ENCODE peak calls at places on chromosomes 11 and 22, in ten cellular contexts. O, T, E, G, R, C, P, Y, D and N are unnamed samples.

GRCh38 chr22:43862882-43863202 is 529 bp upstream of the SULT4A1 start:
- DNase-seq in Y (no peak), T (no peak), C (no peak), G (no peak), P (no peak), O (no peak), R (no peak), E (no peak), D (no peak), N (no peak)

GRCh38 chr11:126840975-126841374 is 159.6 kb downstream of the KIRREL3 start:
- DNase-seq in T (no peak), Y (no peak), C (no peak), R (no peak), D (no peak), O (no peak), E (no peak), P (no peak), G (no peak), N (no peak)

GRCh38 chr22:50473088-50473487 is 1.7 kb downstream of the SBF1 start:
- DNase-seq in C (no peak), T (no peak), G (peak; percentile 29), Y (peak; percentile 55), R (no peak), O (no peak), D (peak; percentile 34), E (peak; percentile 11), P (no peak), N (no peak)

GRCh38 chr22:32583921-32584335 is 109.3 kb downstream of the FBXO7 start:
- DNase-seq in P (no peak), T (no peak), R (no peak), C (no peak), O (no peak), Y (no peak), G (no peak), E (no peak), D (no peak), N (no peak)

GRCh38 chr11:31798057-31799035 is 12.8 kb downstream of the PAX6 start:
- DNase-seq in C (no peak), R (no peak), D (no peak), O (peak; percentile 42), G (no peak), E (no peak), T (no peak), Y (no peak), P (no peak), N (peak; percentile 71)

GRCh38 chr11:11706022-11706421 is 84.2 kb upstream of the GALNT18 start:
- DNase-seq in C (no peak), P (no peak), T (no peak), D (no peak), E (no peak), O (no peak), R (no peak), Y (no peak), G (no peak), N (no peak)

GRCh38 chr22:27820896-27821866 is 19.6 kb upstream of the MN1 start:
- DNase-seq in T (peak; percentile 33), E (no peak), C (no peak), G (peak; percentile 88), Y (no peak), D (no peak), O (peak; percentile 48), R (no peak), P (no peak), N (no peak)

GRCh38 chr11:10460611-10461275 is 5.7 kb downstream of the AMPD3 start:
- DNase-seq in Y (no peak), C (no peak), D (no peak), G (no peak), P (no peak), O (no peak), T (no peak), E (no peak), R (no peak), N (no peak)

GRCh38 chr11:58924230-58924629 is 15.1 kb upstream of the GLYATL1 start:
- DNase-seq in G (no peak), R (no peak), Y (no peak), T (no peak), P (no peak), C (no peak), D (no peak), O (no peak), E (no peak), N (no peak)

GRCh38 chr11:67119577-67120391 is 721 bp downstream of the KDM2A start:
- DNase-seq in D (peak; percentile 63), C (no peak), P (no peak), R (peak; percentile 66), G (peak; percentile 76), Y (peak; percentile 31), T (peak; percentile 46), O (no peak), E (peak; percentile 23), N (peak; percentile 78)

GRCh38 chr11:45927332-45927683 is 4.9 kb downstream of the LARGE2 start:
- DNase-seq in P (no peak), E (no peak), G (no peak), Y (no peak), O (peak; percentile 40), D (no peak), T (peak; percentile 9), C (no peak), R (peak; percentile 60), N (peak; percentile 62)

GRCh38 chr22:23026777-23027176 is 43.5 kb upstream of the GNAZ start:
- DNase-seq in R (no peak), P (no peak), Y (no peak), T (no peak), E (no peak), G (no peak), D (no peak), C (no peak), O (no peak), N (no peak)

GRCh38 chr11:112961146-112961668 is at the start of gene NCAM1:
- DNase-seq in E (peak; percentile 85), O (peak; percentile 86), Y (no peak), T (peak; percentile 38), P (peak; percentile 85), G (peak; percentile 95), D (peak; percentile 13), C (peak; percentile 39), R (no peak), N (peak; percentile 59)

GRCh38 chr11:3157381-3158130 is 7.6 kb downstream of the OSBPL5 start:
- DNase-seq in Y (no peak), C (no peak), R (peak; percentile 67), G (peak; percentile 41), O (peak; percentile 67), T (no peak), D (no peak), P (no peak), E (peak; percentile 22), N (peak; percentile 54)

GRCh38 chr22:26395926-26396325 is 33.1 kb upstream of the ASPHD2 start:
- DNase-seq in R (no peak), D (no peak), T (no peak), O (no peak), G (no peak), Y (no peak), P (no peak), C (no peak), E (no peak), N (no peak)

GRCh38 chr11:114058026-114058706 is 1.3 kb upstream of the ZBTB16 start:
- DNase-seq in T (peak; percentile 33), E (peak; percentile 21), P (no peak), C (peak; percentile 71), G (peak; percentile 71), R (peak; percentile 80), Y (no peak), D (no peak), O (no peak), N (peak; percentile 89)

GRCh38 chr11:19595840-19596751 is 116.5 kb upstream of the NAV2 start:
- DNase-seq in Y (no peak), C (no peak), G (peak; percentile 90), P (peak; percentile 87), T (no peak), D (no peak), O (peak; percentile 77), R (peak; percentile 95), E (peak; percentile 54), N (peak; percentile 93)

GRCh38 chr11:120399312-120399711 is 63.1 kb downstream of the ARHGEF12 start:
- DNase-seq in G (no peak), R (no peak), C (no peak), D (no peak), O (no peak), E (no peak), P (no peak), T (no peak), Y (no peak), N (no peak)

DNA sequence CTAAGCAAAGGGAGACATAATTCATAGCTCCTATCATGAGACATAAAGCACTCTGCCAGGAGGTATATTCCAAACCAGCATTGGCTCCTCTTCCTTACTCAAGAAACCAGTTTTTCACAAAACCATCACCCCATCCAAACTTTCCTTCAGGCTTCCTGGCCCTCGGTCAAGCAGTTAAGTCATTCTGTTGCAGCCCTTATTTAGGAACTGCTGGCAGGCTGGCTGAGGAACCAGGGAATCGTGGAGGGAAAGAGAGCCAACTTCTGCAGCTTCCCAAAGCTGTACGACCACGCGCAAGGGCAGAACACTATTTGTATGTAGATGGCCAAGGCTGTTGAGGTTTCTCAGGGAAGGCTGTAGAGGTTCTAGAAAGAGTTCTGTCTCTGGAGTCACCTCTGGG is 669 bp downstream of the IFT46 start:
- DNase-seq in P (no peak), Y (no peak), D (no peak), E (peak; percentile 19), G (peak; percentile 80), R (peak; percentile 78), O (no peak), C (no peak), T (no peak), N (peak; percentile 77)
- H3K27ac ChIP-seq in P (peak overlapping the region; percentile 85), Y (no peak overlapping the region), D (no peak overlapping the region), E (no peak overlapping the region), G (peak overlapping the region; percentile 73), R (peak overlapping the region; percentile 87), O (peak overlapping the region; percentile 85), C (no peak overlapping the region), T (no peak overlapping the region), N (peak overlapping the region; percentile 71)

GRCh38 chr22:17475318-17476212 is 87.7 kb upstream of the SLC25A18 start:
- DNase-seq in O (no peak), P (no peak), Y (no peak), E (no peak), D (no peak), C (no peak), T (no peak), R (no peak), G (no peak), N (no peak)
- H3K4me1 ChIP-seq in O (peaks cover 5% of the 10 kb centered on the region), P (no peaks in the 10 kb centered on the region), Y (no peaks in the 10 kb centered on the region), E (peaks cover 35% of the 10 kb centered on the region), D (no peaks in the 10 kb centered on the region), C (peaks cover 8% of the 10 kb centered on the region), T (no peaks in the 10 kb centered on the region), R (no peaks in the 10 kb centered on the region), G (peaks cover 3% of the 10 kb centered on the region), N (no peaks in the 10 kb centered on the region)

DNA sequence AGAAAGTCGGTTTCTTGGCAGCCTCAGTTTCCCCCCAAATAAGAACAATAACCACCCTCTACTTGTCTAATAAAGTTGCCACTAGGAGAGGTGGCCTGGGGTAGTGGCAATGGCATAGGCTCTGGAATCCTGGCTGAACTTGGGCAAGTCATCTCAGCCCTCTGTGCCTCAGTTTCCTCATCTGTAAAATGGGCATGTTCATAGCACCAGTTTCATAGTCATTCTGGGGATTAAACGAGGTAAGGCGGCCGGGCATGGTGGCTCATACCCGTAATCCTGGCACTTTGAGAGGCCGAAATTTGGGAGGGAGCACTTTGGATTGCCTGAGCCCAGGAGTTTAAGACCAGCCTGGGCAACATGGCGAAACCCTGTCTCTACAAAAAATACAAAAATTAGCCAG is 63.0 kb downstream of the SGSM1 start:
- DNase-seq in C (no peak), Y (no peak), T (no peak), O (no peak), E (no peak), G (no peak), P (no peak), D (no peak), R (no peak), N (no peak)
- H3K27me3 ChIP-seq in C (no peaks in the 10 kb centered on the region), Y (no peaks in the 10 kb centered on the region), T (no peaks in the 10 kb centered on the region), O (no peaks in the 10 kb centered on the region), E (no peaks in the 10 kb centered on the region), G (no peaks in the 10 kb centered on the region), P (no peaks in the 10 kb centered on the region), D (no peaks in the 10 kb centered on the region), R (no peaks in the 10 kb centered on the region), N (no peaks in the 10 kb centered on the region)

GRCh38 chr11:63586451-63587166 is 23.4 kb upstream of the PLAAT2 start:
- DNase-seq in C (no peak), R (no peak), O (no peak), Y (no peak), P (no peak), G (no peak), T (no peak), D (no peak), E (no peak), N (no peak)
- H3K27ac ChIP-seq in C (no peak overlapping the region), R (no peak overlapping the region), O (no peak overlapping the region), Y (no peak overlapping the region), P (no peak overlapping the region), G (no peak overlapping the region), T (no peak overlapping the region), D (no peak overlapping the region), E (no peak overlapping the region), N (no peak overlapping the region)